ENCODE peak calls at places on chromosomes 1 and 21, in nine cellular contexts. C is uterus, F is right lobe of liver, Q is spleen, D is heart left ventricle, P is IMR-90, J is esophagus muscularis mucosa, L is tibial nerve, E is A549. Z is an unnamed sample.

GRCh38 chr1:25544819-25545218 is 1.4 kb downstream of the LDLRAP1 start:
- DNase-seq in E (peak; percentile 28), C (no peak), D (peak; percentile 49), J (no peak), P (no peak), L (no peak), Q (no peak), F (no peak), Z (peak; percentile 44)

GRCh38 chr1:33225586-33225985 is 30.7 kb upstream of the ZNF362 start:
- DNase-seq in D (no peak), E (no peak), J (no peak), C (no peak), P (no peak), Q (no peak), F (no peak), L (no peak), Z (no peak)

GRCh38 chr1:44240802-44241671 is 27.8 kb downstream of the DMAP1 start:
- DNase-seq in J (no peak), P (no peak), C (no peak), F (no peak), D (no peak), Q (peak; percentile 27), E (no peak), L (no peak), Z (no peak)

GRCh38 chr1:210143465-210144062 is 89.0 kb upstream of the SERTAD4 start:
- DNase-seq in J (no peak), L (peak; percentile 79), Q (no peak), E (peak; percentile 75), P (peak; percentile 68), F (peak; percentile 66), C (peak; percentile 64), D (peak; percentile 47), Z (peak; percentile 79)

GRCh38 chr1:6743189-6744101 is 41.8 kb upstream of the CAMTA1 start:
- DNase-seq in J (no peak), F (no peak), Q (no peak), E (peak; percentile 34), C (peak; percentile 56), L (no peak), P (peak; percentile 77), D (peak; percentile 63), Z (peak; percentile 58)

GRCh38 chr1:110312188-110313121 is 26.7 kb upstream of the RBM15 start:
- DNase-seq in P (peak; percentile 81), L (peak; percentile 48), Q (peak; percentile 93), D (peak; percentile 83), J (no peak), C (peak; percentile 77), E (peak; percentile 69), F (peak; percentile 84), Z (peak; percentile 84)

GRCh38 chr21:20902998-20903397 is 95.2 kb upstream of the NCAM2 start:
- DNase-seq in F (no peak), P (no peak), Q (no peak), L (no peak), C (no peak), E (no peak), D (no peak), J (no peak), Z (no peak)

GRCh38 chr1:223725578-223725977 is 13.2 kb downstream of the CAPN2 start:
- DNase-seq in P (no peak), C (no peak), Q (no peak), L (no peak), J (no peak), E (no peak), F (no peak), D (no peak), Z (no peak)

GRCh38 chr1:16724718-16725438 is 15.4 kb upstream of the RNU1-4 start:
- DNase-seq in P (no peak), C (no peak), E (no peak), L (peak; percentile 14), F (peak; percentile 57), J (peak; percentile 94), Q (peak; percentile 82), D (peak; percentile 29), Z (peak; percentile 40)

GRCh38 chr21:35628331-35628730 is 432.0 kb downstream of the SETD4 start:
- DNase-seq in L (no peak), D (no peak), F (no peak), J (no peak), E (no peak), Q (no peak), P (no peak), C (no peak), Z (no peak)

GRCh38 chr21:35632711-35633110 is 427.6 kb downstream of the SETD4 start:
- DNase-seq in Q (no peak), D (no peak), F (no peak), E (no peak), L (no peak), C (no peak), P (no peak), J (peak; percentile 91), Z (no peak)

GRCh38 chr21:35622612-35623011 is 437.7 kb downstream of the SETD4 start:
- DNase-seq in D (no peak), P (no peak), L (no peak), J (peak; percentile 42), C (no peak), F (no peak), Q (no peak), E (no peak), Z (no peak)

GRCh38 chr21:35624896-35625295 is 435.4 kb downstream of the SETD4 start:
- DNase-seq in L (no peak), Q (no peak), P (no peak), D (no peak), J (no peak), E (no peak), F (no peak), C (no peak), Z (no peak)

GRCh38 chr21:35627462-35627861 is 432.9 kb downstream of the SETD4 start:
- DNase-seq in P (no peak), F (no peak), C (no peak), L (no peak), E (no peak), Q (no peak), J (peak; percentile 31), D (no peak), Z (no peak)
- H3K4me3 ChIP-seq in P (no peak overlapping the region), F (no peak overlapping the region), C (no peak overlapping the region), L (no peak overlapping the region), E (no peak overlapping the region), Q (no peak overlapping the region), J (no peak overlapping the region), D (no peak overlapping the region), Z (no peak overlapping the region)

GRCh38 chr1:156508205-156508954 is 7.8 kb upstream of the MEF2D start:
- DNase-seq in F (no peak), D (peak; percentile 81), L (peak; percentile 63), C (peak; percentile 86), Q (no peak), P (peak; percentile 80), E (no peak), J (peak; percentile 94), Z (peak; percentile 65)
- H3K4me1 ChIP-seq in F (no peaks in the 10 kb centered on the region), D (peaks cover 21% of the 10 kb centered on the region), L (peaks cover 35% of the 10 kb centered on the region), C (peaks cover 10% of the 10 kb centered on the region), Q (peaks cover 74% of the 10 kb centered on the region), P (peaks cover 38% of the 10 kb centered on the region), E (peaks cover 69% of the 10 kb centered on the region), J (peaks cover 96% of the 10 kb centered on the region), Z (peaks cover 70% of the 10 kb centered on the region)

DNA sequence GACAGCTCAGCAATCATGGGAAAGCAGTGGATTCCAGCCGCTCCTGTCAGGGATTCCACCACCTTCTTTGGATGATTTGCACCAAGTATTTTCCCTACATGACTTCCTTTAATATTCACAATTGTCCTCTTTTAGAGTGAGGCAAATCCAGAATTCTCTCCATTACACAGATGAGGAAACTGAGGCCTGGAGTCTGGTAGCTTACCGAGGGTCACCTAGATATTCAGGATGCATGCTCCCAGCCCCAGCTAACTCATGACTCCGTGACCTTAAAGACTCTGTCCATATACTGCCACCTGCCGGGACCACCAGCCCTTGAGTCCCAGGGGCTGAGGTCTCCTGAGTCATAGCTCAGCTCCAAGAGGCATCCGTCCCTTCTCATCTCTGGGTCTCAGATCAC is 80.6 kb downstream of the CAPZB start:
- DNase-seq in C (no peak), D (no peak), Q (no peak), J (no peak), E (no peak), P (no peak), F (no peak), L (no peak), Z (no peak)
- TF ChIP-seq POLR2A in C (no peak), D (no peak), Q (no peak), J (no peak), E (no peak), P (no peak), F (no peak), L (no peak), Z (no peak)

GRCh38 chr21:42535602-42536171 is 22.0 kb downstream of the SLC37A1 start:
- DNase-seq in P (no peak), D (no peak), C (no peak), Q (peak; percentile 90), J (no peak), F (peak; percentile 94), E (no peak), L (no peak), Z (peak; percentile 72)
- H3K4me3 ChIP-seq in P (no peak overlapping the region), D (no peak overlapping the region), C (no peak overlapping the region), Q (no peak overlapping the region), J (no peak overlapping the region), F (no peak overlapping the region), E (no peak overlapping the region), L (no peak overlapping the region), Z (no peak overlapping the region)

GRCh38 chr1:167617950-167618269 is 12.1 kb upstream of the RCSD1 start:
- DNase-seq in P (no peak), Q (no peak), L (no peak), F (no peak), J (no peak), D (no peak), E (no peak), C (no peak), Z (no peak)

GRCh38 chr1:167621780-167622179 is 8.3 kb upstream of the RCSD1 start:
- DNase-seq in D (no peak), Q (no peak), E (no peak), F (no peak), C (no peak), P (no peak), J (no peak), L (no peak), Z (no peak)

GRCh38 chr1:167618789-167619188 is 11.2 kb upstream of the RCSD1 start:
- DNase-seq in P (no peak), J (no peak), F (no peak), C (no peak), D (no peak), Q (no peak), L (no peak), E (no peak), Z (no peak)

GRCh38 chr1:167618366-167618765 is 11.7 kb upstream of the RCSD1 start:
- DNase-seq in C (no peak), J (no peak), Q (peak; percentile 82), L (no peak), D (no peak), F (no peak), E (no peak), P (no peak), Z (no peak)

GRCh38 chr1:167620002-167620401 is 10.0 kb upstream of the RCSD1 start:
- DNase-seq in P (no peak), L (no peak), E (no peak), C (no peak), Q (no peak), F (no peak), D (no peak), J (no peak), Z (no peak)
- H3K4me1 ChIP-seq in P (peaks cover 4% of the 10 kb centered on the region), L (peaks cover 10% of the 10 kb centered on the region), E (peaks cover 5% of the 10 kb centered on the region), C (no peaks in the 10 kb centered on the region), Q (peaks cover 92% of the 10 kb centered on the region), F (no peaks in the 10 kb centered on the region), D (peaks cover 5% of the 10 kb centered on the region), J (peaks cover 14% of the 10 kb centered on the region), Z (peaks cover 19% of the 10 kb centered on the region)